ENCODE peak calls at places on chromosomes 7 and 10, in five cellular contexts. D, L, P, G and X are unnamed samples. For H3K9me3, the result is how much of the 10 kb centered on the place peaks cover.

GRCh38 chr7:17690030-17690429 is 250.3 kb downstream of the SNX13 start:
- DNase-seq in G (no peak), L (peak), D (no peak), P (no peak), X (no peak)

GRCh38 chr7:114414151-114415053 is at the start of gene FOXP2:
- DNase-seq in P (no peak), G (no peak), D (no peak), L (no peak), X (no peak)

GRCh38 chr7:471866-472639 is 47.6 kb downstream of the PDGFA start:
- DNase-seq in L (peak), G (peak), P (no peak), D (no peak), X (peak)

GRCh38 chr7:757741-758163 is 30.7 kb upstream of the PRKAR1B start:
- DNase-seq in D (no peak), L (no peak), G (no peak), P (no peak), X (peak)

GRCh38 chr7:96654630-96655188 is 54.9 kb downstream of the SEM1 start:
- DNase-seq in P (no peak), D (no peak), G (no peak), L (no peak), X (no peak)

GRCh38 chr7:74173074-74173473 is 1.1 kb upstream of the EIF4H start:
- DNase-seq in G (no peak), P (no peak), D (no peak), L (peak), X (no peak)

GRCh38 chr7:149742075-149742701 is 31.2 kb downstream of the ZNF467 start:
- DNase-seq in P (no peak), G (peak), D (peak), L (peak), X (peak)

GRCh38 chr10:97040706-97041105 is 145.1 kb downstream of the SLIT1 start:
- DNase-seq in D (no peak), P (no peak), G (no peak), L (no peak), X (no peak)

GRCh38 chr10:110742801-110743200 is 98.7 kb downstream of the RBM20 start:
- DNase-seq in P (no peak), L (no peak), D (no peak), G (no peak), X (no peak)

GRCh38 chr10:43250925-43251663 is 15.8 kb downstream of the RASGEF1A start:
- DNase-seq in P (no peak), D (no peak), L (peak), G (peak), X (peak)

GRCh38 chr10:89283988-89284475 is 17.8 kb upstream of the IFIT2 start:
- DNase-seq in G (peak), P (no peak), D (no peak), L (no peak), X (peak)

GRCh38 chr7:149199234-149199990 is 4.1 kb downstream of the ZNF282 start:
- DNase-seq in G (no peak), D (no peak), P (no peak), L (no peak), X (peak)

GRCh38 chr10:34967411-34967880 is 122.7 kb downstream of the CUL2 start:
- DNase-seq in P (no peak), L (peak), D (no peak), G (peak), X (no peak)

GRCh38 chr10:104120061-104120460 is 1.9 kb upstream of the SFR1 start:
- DNase-seq in P (no peak), G (no peak), D (no peak), L (no peak), X (no peak)

GRCh38 chr7:45575501-45576248 is 1.5 kb downstream of the ADCY1 start:
- DNase-seq in D (no peak), L (no peak), G (no peak), P (no peak), X (peak)

GRCh38 chr7:41975854-41976253 is 261.2 kb downstream of the GLI3 start:
- DNase-seq in G (no peak), P (no peak), L (no peak), D (no peak), X (no peak)

GRCh38 chr10:50470798-50471582 is 152.8 kb downstream of the SGMS1 start:
- DNase-seq in G (no peak), P (no peak), L (no peak), D (no peak), X (no peak)

GRCh38 chr7:82109288-82109687 is 334.3 kb downstream of the CACNA2D1 start:
- DNase-seq in D (no peak), P (no peak), L (no peak), G (no peak), X (no peak)

GRCh38 chr10:103265712-103266329 is 11.1 kb upstream of the INA start:
- DNase-seq in L (no peak), P (no peak), D (no peak), G (peak), X (no peak)

GRCh38 chr7:3559178-3559765 is 258.2 kb downstream of the SDK1 start:
- DNase-seq in G (no peak), L (no peak), D (no peak), P (no peak), X (no peak)

GRCh38 chr7:5283421-5284303 is 919 bp downstream of the SLC29A4 start:
- DNase-seq in L (no peak), G (peak), P (no peak), D (no peak), X (no peak)

GRCh38 chr7:5284304-5285281 is 1.9 kb downstream of the SLC29A4 start:
- DNase-seq in D (peak), G (no peak), L (peak), P (no peak), X (no peak)

GRCh38 chr7:5278781-5279180 is 4.0 kb upstream of the SLC29A4 start:
- DNase-seq in L (no peak), P (no peak), D (no peak), G (no peak), X (no peak)

GRCh38 chr7:5279734-5280133 is 3.0 kb upstream of the SLC29A4 start:
- DNase-seq in D (no peak), G (no peak), L (no peak), P (no peak), X (no peak)

DNA sequence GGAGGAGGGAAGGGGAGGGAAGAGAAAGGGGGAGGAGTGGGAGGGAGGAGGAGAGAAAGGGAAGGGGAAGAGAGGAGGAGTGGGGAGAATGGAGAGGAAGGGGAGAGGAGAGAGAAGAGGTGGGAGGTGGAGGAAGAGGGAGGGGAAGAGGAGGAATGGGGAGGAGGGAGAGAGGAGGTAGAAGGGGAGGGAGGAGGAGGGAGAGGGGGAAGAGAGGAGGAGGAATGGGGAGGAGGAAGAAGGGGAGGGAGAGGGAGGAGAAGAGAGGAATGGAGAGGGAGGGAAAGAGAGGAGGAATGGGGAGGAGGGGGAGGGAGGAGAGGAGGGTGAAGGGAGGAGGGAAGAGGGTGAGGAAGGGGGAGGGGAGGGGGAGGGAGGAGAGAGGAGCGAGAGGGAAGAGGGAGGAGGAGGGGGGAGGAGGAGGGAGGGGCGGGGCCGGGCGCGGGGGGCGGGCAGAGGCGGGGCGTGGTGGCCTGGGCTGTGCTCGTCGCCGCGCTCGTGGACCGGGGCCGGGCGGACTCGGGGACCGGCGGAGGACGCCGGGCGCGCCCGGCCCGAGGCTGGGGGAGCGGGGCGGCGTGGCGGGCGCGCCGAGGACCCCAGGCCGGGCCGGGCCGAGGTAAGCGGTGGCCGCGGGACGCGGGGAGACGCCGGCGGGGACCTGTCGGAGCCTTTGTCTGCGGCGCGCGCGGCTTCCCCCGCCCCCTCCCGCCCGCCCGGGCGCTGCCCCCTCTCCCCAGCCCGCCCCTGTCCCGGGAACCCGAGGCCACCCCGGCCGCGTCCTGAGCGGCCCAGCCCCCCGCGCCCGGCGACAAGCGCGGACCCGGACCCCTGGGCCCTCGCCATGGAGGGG is at the start of gene SLC29A4:
- DNase-seq in P (no peak), D (no peak), L (peak), G (peak), X (no peak)
- H3K4me3 ChIP-seq in P (peak), D (peak), L (peak), G (peak), X (peak)

DNA sequence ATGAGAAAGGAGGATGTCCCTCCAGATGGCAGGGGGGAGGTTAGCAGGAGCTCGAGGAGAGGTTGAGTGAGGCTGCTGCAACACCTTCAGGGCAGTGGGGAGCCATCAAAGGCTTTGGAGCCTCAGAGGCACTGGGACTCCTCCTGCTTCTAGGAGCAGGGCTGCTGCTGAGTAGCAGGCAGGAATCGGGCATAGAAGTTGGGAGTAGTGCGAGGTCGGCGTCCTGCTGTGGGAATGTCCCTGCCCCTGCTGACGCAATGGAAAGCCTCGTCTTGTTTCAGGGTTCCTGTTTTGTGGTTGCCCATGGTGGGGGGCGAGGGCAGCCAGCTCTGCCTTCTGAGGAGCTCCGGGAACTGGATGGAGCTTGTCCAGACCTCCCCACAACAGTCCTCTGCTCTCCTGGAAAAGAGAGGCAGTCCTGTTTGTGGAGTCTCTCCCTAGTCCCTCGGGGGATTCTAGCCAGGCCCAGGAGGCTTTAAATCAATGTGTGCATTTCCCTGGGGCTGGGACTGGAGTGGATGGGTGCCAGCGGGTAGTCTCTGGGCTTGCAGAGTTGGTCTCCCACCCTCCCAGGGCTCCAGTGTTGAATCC is 98.8 kb upstream of the PPIF start:
- DNase-seq in G (no peak), D (no peak), P (no peak), L (peak), X (peak)
- TF ChIP-seq EP300 in G (no peak), D (no peak), P (no peak), L (no peak), X (peak)

DNA sequence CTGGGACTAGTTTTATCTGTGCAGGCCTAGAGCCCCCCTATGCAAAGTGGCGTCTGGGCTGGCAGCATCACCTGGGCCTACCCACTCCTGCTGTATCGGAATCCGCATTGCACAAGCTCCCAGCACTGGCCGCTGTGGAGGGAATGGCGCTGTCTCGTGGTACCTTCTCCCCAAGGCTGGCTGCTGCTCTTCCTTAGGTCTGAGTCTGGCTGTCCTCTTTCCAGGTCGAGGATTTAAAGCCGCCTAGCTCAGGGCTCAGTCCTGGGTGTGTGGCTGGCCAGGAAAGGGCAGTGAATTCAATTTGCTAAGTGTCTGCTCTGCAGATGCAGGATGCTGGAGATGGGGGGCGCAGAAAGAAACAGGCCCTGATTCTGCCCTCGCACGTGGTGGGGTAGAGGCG is 44.7 kb downstream of the MGMT start:
- DNase-seq in G (no peak), D (no peak), L (no peak), P (no peak), X (no peak)
- H3K9me3 ChIP-seq in G (under half), D (under half), L (under half), P (under half), X (under half)

DNA sequence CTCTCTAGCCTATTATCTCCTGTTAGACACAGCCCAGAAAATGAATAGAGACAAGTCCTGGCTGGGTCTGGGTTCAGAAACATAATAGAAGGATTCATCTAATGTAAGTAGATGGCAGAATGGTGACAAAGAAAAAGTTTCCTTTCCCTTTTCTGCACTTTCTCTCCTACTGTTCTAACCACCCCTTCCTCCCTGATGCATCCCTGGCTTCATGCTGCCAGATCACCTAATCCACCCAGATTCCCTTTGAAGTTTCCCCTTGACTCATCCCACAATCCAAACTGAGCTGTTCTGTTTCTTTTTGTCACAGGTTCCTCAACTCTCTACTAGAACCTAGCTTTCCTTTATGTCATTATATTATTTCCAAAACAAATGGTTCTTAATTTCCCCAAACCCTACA is 1.1 kb upstream of the MACC1 start:
- DNase-seq in D (no peak), L (no peak), P (no peak), G (no peak), X (no peak)
- H3K4me3 ChIP-seq in D (peak), L (no peak), P (no peak), G (no peak), X (no peak)

DNA sequence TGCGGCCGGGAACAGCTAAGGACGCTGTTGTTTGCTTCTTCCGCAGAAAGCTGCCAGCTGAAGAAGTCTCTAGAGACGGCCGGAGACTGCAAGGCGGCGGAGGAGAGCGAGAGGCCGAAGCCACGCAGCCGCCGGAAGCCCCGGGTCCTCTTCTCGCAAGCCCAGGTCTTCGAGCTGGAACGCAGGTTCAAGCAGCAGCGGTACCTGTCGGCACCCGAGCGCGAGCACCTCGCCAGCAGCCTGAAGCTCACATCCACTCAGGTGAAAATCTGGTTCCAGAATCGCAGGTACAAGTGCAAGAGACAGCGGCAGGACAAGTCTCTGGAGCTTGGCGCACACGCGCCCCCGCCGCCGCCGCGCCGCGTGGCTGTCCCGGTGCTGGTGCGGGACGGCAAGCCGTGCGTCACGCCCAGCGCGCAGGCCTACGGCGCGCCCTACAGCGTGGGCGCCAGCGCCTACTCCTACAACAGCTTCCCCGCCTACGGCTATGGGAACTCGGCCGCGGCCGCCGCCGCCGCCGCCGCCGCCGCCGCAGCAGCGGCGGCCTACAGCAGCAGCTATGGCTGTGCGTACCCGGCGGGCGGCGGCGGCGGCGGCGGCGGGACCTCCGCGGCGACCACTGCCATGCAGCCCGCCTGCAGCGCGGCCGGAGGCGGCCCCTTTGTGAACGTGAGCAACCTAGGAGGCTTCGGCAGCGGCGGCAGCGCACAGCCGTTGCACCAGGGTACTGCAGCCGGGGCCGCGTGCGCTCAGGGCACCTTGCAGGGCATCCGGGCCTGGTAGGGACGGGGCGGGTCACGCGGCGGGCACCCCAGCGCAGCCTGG is 2.4 kb downstream of the NKX2-3 start:
- DNase-seq in G (no peak), L (no peak), D (no peak), P (no peak), X (peak)
- TF ChIP-seq EP300 in G (no peak), L (no peak), D (peak), P (no peak), X (no peak)

GRCh38 chr10:129046074-129046681 is 420.9 kb upstream of the MGMT start:
- DNase-seq in P (no peak), L (no peak), D (no peak), G (no peak), X (no peak)

GRCh38 chr10:129047585-129047984 is 419.5 kb upstream of the MGMT start:
- DNase-seq in L (no peak), G (no peak), P (no peak), D (no peak), X (no peak)

GRCh38 chr10:129048513-129048912 is 418.5 kb upstream of the MGMT start:
- DNase-seq in L (no peak), G (no peak), D (no peak), P (no peak), X (no peak)

GRCh38 chr10:129047001-129047400 is 420.0 kb upstream of the MGMT start:
- DNase-seq in G (no peak), P (no peak), L (no peak), D (no peak), X (no peak)

GRCh38 chr10:129045658-129046057 is 421.4 kb upstream of the MGMT start:
- DNase-seq in P (no peak), D (no peak), G (no peak), L (no peak), X (no peak)
- H3K9me3 ChIP-seq in P (under half), D (under half), G (under half), L (under half), X (under half)

GRCh38 chr7:129776397-129776792 is 164.9 kb downstream of the NRF1 start:
- DNase-seq in D (no peak), L (no peak), G (no peak), P (no peak), X (no peak)

GRCh38 chr7:129773871-129774270 is 162.4 kb downstream of the NRF1 start:
- DNase-seq in G (no peak), L (no peak), D (no peak), P (no peak), X (no peak)

GRCh38 chr7:129775695-129776396 is 164.3 kb downstream of the NRF1 start:
- DNase-seq in G (no peak), D (no peak), P (no peak), L (no peak), X (no peak)

GRCh38 chr7:129774359-129774758 is 162.8 kb downstream of the NRF1 start:
- DNase-seq in D (no peak), P (no peak), L (no peak), G (no peak), X (no peak)

GRCh38 chr7:129774871-129775694 is 163.6 kb downstream of the NRF1 start:
- DNase-seq in D (no peak), L (no peak), G (no peak), P (no peak), X (no peak)
- H3K4me3 ChIP-seq in D (peak), L (no peak), G (no peak), P (no peak), X (no peak)

GRCh38 chr10:70300461-70300860 is 16.7 kb upstream of the NPFFR1 start:
- DNase-seq in G (no peak), D (no peak), P (no peak), L (no peak), X (no peak)

GRCh38 chr10:70299876-70300275 is 16.1 kb upstream of the NPFFR1 start:
- DNase-seq in G (no peak), L (no peak), P (no peak), D (no peak), X (no peak)

GRCh38 chr10:70300908-70301597 is 17.2 kb upstream of the NPFFR1 start:
- DNase-seq in D (no peak), P (no peak), L (no peak), G (no peak), X (no peak)

GRCh38 chr10:70303731-70304130 is 19.9 kb upstream of the NPFFR1 start:
- DNase-seq in P (no peak), G (no peak), L (no peak), D (no peak), X (no peak)

GRCh38 chr10:70302292-70302691 is 18.5 kb upstream of the NPFFR1 start:
- DNase-seq in P (no peak), L (no peak), G (peak), D (no peak), X (no peak)
- TF ChIP-seq EP300 in P (no peak), L (no peak), G (no peak), D (no peak), X (no peak)